ENCODE peak calls at places on chromosomes 12 and 14, in seven cellular contexts. One of them, this sample, is unnamed.

GRCh38 chr12:12523229-12523628 is 39.4 kb downstream of the DUSP16 start:
- DNase-seq in IMR-90: no peak
- DNase-seq in stomach: no peak
- DNase-seq in CD8-positive, alpha-beta memory T cell: no peak
- DNase-seq in fibroblast of villous mesenchyme: no peak
- DNase-seq in mammary epithelial cell: no peak
- DNase-seq in Caco-2: no peak
- DNase-seq in this sample: no peak

GRCh38 chr14:38867561-38868150 is 235.4 kb downstream of the SEC23A start:
- DNase-seq in fibroblast of villous mesenchyme: peak
- DNase-seq in IMR-90: peak
- DNase-seq in Caco-2: peak
- DNase-seq in CD8-positive, alpha-beta memory T cell: peak
- DNase-seq in mammary epithelial cell: peak
- DNase-seq in stomach: peak
- DNase-seq in this sample: peak

GRCh38 chr12:117155278-117156060 is 34.8 kb downstream of the FBXO21 start:
- DNase-seq in mammary epithelial cell: peak
- DNase-seq in CD8-positive, alpha-beta memory T cell: peak
- DNase-seq in stomach: peak
- DNase-seq in Caco-2: peak
- DNase-seq in IMR-90: peak
- DNase-seq in fibroblast of villous mesenchyme: peak
- DNase-seq in this sample: peak

GRCh38 chr12:13094349-13094748 is 9.1 kb downstream of the GSG1 start:
- DNase-seq in Caco-2: no peak
- DNase-seq in stomach: no peak
- DNase-seq in fibroblast of villous mesenchyme: peak
- DNase-seq in mammary epithelial cell: peak
- DNase-seq in IMR-90: peak
- DNase-seq in CD8-positive, alpha-beta memory T cell: no peak
- DNase-seq in this sample: no peak

GRCh38 chr14:49250109-49250508 is 336.1 kb downstream of the RPS29 start:
- DNase-seq in CD8-positive, alpha-beta memory T cell: no peak
- DNase-seq in mammary epithelial cell: no peak
- DNase-seq in stomach: no peak
- DNase-seq in Caco-2: no peak
- DNase-seq in fibroblast of villous mesenchyme: no peak
- DNase-seq in IMR-90: peak
- DNase-seq in this sample: no peak

GRCh38 chr12:89514751-89515150 is 9.8 kb downstream of the GALNT4 start:
- DNase-seq in IMR-90: no peak
- DNase-seq in fibroblast of villous mesenchyme: no peak
- DNase-seq in Caco-2: no peak
- DNase-seq in mammary epithelial cell: no peak
- DNase-seq in stomach: no peak
- DNase-seq in CD8-positive, alpha-beta memory T cell: no peak
- DNase-seq in this sample: no peak

GRCh38 chr12:76560083-76560491 is 516 bp upstream of the OSBPL8 start:
- DNase-seq in Caco-2: no peak
- DNase-seq in stomach: no peak
- DNase-seq in IMR-90: no peak
- DNase-seq in fibroblast of villous mesenchyme: no peak
- DNase-seq in mammary epithelial cell: no peak
- DNase-seq in CD8-positive, alpha-beta memory T cell: no peak
- DNase-seq in this sample: no peak

GRCh38 chr12:57159341-57159740 is 11.9 kb upstream of the LRP1-AS start:
- DNase-seq in fibroblast of villous mesenchyme: no peak
- DNase-seq in IMR-90: no peak
- DNase-seq in Caco-2: no peak
- DNase-seq in stomach: no peak
- DNase-seq in CD8-positive, alpha-beta memory T cell: no peak
- DNase-seq in mammary epithelial cell: no peak
- DNase-seq in this sample: no peak

GRCh38 chr14:92099802-92100201 is 6.6 kb downstream of the ATXN3 start:
- DNase-seq in Caco-2: no peak
- DNase-seq in IMR-90: peak
- DNase-seq in stomach: no peak
- DNase-seq in fibroblast of villous mesenchyme: no peak
- DNase-seq in CD8-positive, alpha-beta memory T cell: no peak
- DNase-seq in mammary epithelial cell: no peak
- DNase-seq in this sample: no peak

DNA sequence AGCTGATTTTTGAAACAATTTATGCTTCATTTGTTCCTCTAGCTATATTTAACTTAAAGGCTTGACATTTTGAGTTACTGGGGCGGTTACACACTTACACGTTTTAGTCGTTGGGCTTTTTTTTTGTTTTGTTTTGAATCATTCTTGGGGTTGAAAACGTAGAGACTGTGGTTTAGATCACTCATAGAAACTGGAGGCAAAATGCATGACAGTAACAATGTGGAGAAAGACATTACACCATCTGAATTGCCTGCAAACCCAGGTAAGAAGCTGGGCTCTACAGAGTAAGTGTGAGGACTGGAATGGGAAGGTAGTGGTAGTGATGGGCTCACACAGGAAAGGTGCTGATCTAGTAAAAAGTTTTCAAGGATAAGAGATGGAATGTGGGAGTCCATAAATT is at the start of gene CLEC2D:
- DNase-seq in mammary epithelial cell: no peak
- DNase-seq in stomach: no peak
- DNase-seq in fibroblast of villous mesenchyme: no peak
- DNase-seq in CD8-positive, alpha-beta memory T cell: no peak
- DNase-seq in Caco-2: no peak
- DNase-seq in IMR-90: no peak
- DNase-seq in this sample: no peak
- H3K4me3 ChIP-seq in mammary epithelial cell: no peak
- H3K4me3 ChIP-seq in stomach: no peak
- H3K4me3 ChIP-seq in fibroblast of villous mesenchyme: no peak
- H3K4me3 ChIP-seq in CD8-positive, alpha-beta memory T cell: peak
- H3K4me3 ChIP-seq in Caco-2: no peak
- H3K4me3 ChIP-seq in IMR-90: no peak
- H3K4me3 ChIP-seq in this sample: no peak

GRCh38 chr14:70660967-70661871 is 19.5 kb downstream of the TTC9 start:
- DNase-seq in Caco-2: no peak
- DNase-seq in fibroblast of villous mesenchyme: no peak
- DNase-seq in mammary epithelial cell: no peak
- DNase-seq in CD8-positive, alpha-beta memory T cell: peak
- DNase-seq in stomach: peak
- DNase-seq in IMR-90: no peak
- DNase-seq in this sample: no peak
- H3K4me3 ChIP-seq in Caco-2: no peak
- H3K4me3 ChIP-seq in fibroblast of villous mesenchyme: no peak
- H3K4me3 ChIP-seq in mammary epithelial cell: no peak
- H3K4me3 ChIP-seq in CD8-positive, alpha-beta memory T cell: no peak
- H3K4me3 ChIP-seq in stomach: no peak
- H3K4me3 ChIP-seq in IMR-90: no peak
- H3K4me3 ChIP-seq in this sample: no peak

GRCh38 chr14:104436741-104437701 is 142.5 kb upstream of the C14orf180 start:
- DNase-seq in IMR-90: no peak
- DNase-seq in stomach: peak
- DNase-seq in mammary epithelial cell: no peak
- DNase-seq in CD8-positive, alpha-beta memory T cell: no peak
- DNase-seq in Caco-2: no peak
- DNase-seq in fibroblast of villous mesenchyme: no peak
- DNase-seq in this sample: no peak

GRCh38 chr14:104436047-104436531 is 143.5 kb upstream of the C14orf180 start:
- DNase-seq in mammary epithelial cell: no peak
- DNase-seq in CD8-positive, alpha-beta memory T cell: peak
- DNase-seq in fibroblast of villous mesenchyme: peak
- DNase-seq in stomach: peak
- DNase-seq in Caco-2: no peak
- DNase-seq in IMR-90: no peak
- DNase-seq in this sample: no peak

GRCh38 chr14:104434214-104435076 is 145.1 kb upstream of the C14orf180 start:
- DNase-seq in stomach: peak
- DNase-seq in mammary epithelial cell: no peak
- DNase-seq in CD8-positive, alpha-beta memory T cell: no peak
- DNase-seq in IMR-90: no peak
- DNase-seq in fibroblast of villous mesenchyme: no peak
- DNase-seq in Caco-2: no peak
- DNase-seq in this sample: no peak

GRCh38 chr14:104433401-104434213 is 146.0 kb upstream of the C14orf180 start:
- DNase-seq in mammary epithelial cell: no peak
- DNase-seq in stomach: peak
- DNase-seq in Caco-2: no peak
- DNase-seq in IMR-90: no peak
- DNase-seq in CD8-positive, alpha-beta memory T cell: peak
- DNase-seq in fibroblast of villous mesenchyme: no peak
- DNase-seq in this sample: no peak

DNA sequence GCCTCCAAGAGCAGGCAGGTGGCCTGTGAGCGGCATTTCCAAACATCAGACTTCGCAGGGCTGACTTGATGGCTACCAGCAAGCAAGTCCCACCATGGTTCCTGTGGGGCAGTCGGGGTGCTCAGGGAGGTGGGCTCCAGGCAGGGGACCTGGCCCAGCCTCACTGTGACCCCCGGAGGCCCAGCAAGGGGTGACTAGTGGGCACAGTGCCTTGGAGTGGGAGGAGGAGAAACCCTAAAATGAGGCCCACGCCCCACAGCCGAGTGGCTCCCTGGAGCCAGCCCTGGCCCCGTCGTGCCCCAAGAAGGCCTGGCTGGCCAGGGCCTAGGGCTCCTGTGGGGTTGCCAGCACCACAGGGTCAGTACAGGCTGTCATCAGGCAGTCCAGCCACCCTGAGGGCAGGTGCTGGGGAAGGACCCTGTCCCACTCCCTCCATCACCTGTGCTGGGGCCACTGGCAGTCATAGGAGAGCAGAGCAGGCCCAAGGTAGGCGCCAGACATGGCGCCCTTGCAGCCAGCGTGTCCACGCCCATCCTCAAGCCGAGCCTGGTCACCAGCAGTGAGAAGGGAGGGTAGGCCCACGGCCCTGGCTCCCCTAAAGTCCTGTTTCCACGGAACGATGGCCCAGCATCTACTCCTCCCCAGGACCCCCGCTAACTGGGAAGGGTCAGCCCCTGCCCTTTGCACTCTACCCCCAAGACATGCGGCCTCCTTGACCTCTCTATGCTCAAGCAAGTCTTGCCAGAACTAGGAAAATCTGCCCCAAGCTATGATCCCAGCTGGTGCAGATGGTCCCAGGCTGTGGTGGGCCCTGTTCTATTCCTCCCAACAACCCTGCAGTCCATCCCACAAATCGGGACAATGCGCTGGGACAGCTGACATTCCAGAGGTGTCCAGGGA is 144.2 kb upstream of the C14orf180 start:
- DNase-seq in IMR-90: no peak
- DNase-seq in Caco-2: no peak
- DNase-seq in mammary epithelial cell: no peak
- DNase-seq in fibroblast of villous mesenchyme: no peak
- DNase-seq in CD8-positive, alpha-beta memory T cell: peak
- DNase-seq in stomach: no peak
- DNase-seq in this sample: no peak
- H3K4me3 ChIP-seq in IMR-90: no peak
- H3K4me3 ChIP-seq in Caco-2: no peak
- H3K4me3 ChIP-seq in mammary epithelial cell: no peak
- H3K4me3 ChIP-seq in fibroblast of villous mesenchyme: no peak
- H3K4me3 ChIP-seq in CD8-positive, alpha-beta memory T cell: no peak
- H3K4me3 ChIP-seq in stomach: peak
- H3K4me3 ChIP-seq in this sample: no peak

GRCh38 chr14:100837812-100838170 is 11.9 kb downstream of the MEG3 start:
- DNase-seq in CD8-positive, alpha-beta memory T cell: no peak
- DNase-seq in mammary epithelial cell: no peak
- DNase-seq in IMR-90: no peak
- DNase-seq in stomach: no peak
- DNase-seq in Caco-2: no peak
- DNase-seq in fibroblast of villous mesenchyme: no peak
- DNase-seq in this sample: no peak
- H3K4me3 ChIP-seq in CD8-positive, alpha-beta memory T cell: no peak
- H3K4me3 ChIP-seq in mammary epithelial cell: no peak
- H3K4me3 ChIP-seq in IMR-90: no peak
- H3K4me3 ChIP-seq in stomach: no peak
- H3K4me3 ChIP-seq in Caco-2: no peak
- H3K4me3 ChIP-seq in fibroblast of villous mesenchyme: no peak
- H3K4me3 ChIP-seq in this sample: no peak

DNA sequence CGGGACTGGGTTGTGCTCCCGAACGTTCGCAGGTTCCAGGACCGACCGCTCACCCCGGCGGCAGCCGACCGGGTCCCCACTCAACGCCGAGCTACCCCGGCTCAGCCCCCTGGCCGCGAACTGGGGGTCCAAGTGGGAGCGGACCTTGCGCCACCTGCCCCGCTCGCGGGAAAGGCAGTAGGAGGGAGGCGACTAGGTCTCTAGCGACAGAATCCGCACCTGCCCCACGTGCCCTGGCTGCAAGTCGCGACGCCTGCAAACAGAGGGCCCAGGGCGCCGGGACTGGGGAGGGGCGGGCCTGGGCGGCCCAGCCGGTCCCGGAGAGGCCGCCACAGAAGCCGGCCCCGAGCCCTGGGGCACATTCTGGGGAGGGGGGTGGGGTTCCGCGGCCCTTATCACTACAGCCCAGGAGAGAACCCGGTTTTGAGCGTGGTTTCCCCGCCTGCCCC is 239.2 kb upstream of the CPNE8 start:
- DNase-seq in stomach: no peak
- DNase-seq in fibroblast of villous mesenchyme: no peak
- DNase-seq in Caco-2: no peak
- DNase-seq in mammary epithelial cell: no peak
- DNase-seq in IMR-90: no peak
- DNase-seq in CD8-positive, alpha-beta memory T cell: no peak
- DNase-seq in this sample: no peak
- H3K4me3 ChIP-seq in stomach: peak
- H3K4me3 ChIP-seq in fibroblast of villous mesenchyme: peak
- H3K4me3 ChIP-seq in Caco-2: no peak
- H3K4me3 ChIP-seq in mammary epithelial cell: peak
- H3K4me3 ChIP-seq in IMR-90: no peak
- H3K4me3 ChIP-seq in CD8-positive, alpha-beta memory T cell: no peak
- H3K4me3 ChIP-seq in this sample: no peak

DNA sequence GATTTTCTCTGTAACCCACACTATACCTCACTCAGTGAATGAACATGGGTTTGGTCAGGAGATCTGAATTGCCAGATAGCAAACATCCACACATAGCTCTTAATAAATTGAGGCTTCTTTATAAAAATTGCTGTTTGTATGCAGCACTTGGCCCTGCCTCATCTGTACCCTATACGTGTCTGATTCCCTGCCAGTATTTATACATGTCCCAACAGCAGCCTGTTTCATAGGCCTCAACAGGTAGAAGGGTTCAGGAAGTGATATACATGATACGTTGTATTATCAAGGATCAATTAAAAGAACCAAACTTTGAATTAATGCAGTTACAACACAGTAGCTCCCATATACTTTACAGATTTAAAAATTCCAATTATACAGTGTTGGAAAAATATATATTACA is 32.3 kb downstream of the RASSF9 start:
- DNase-seq in fibroblast of villous mesenchyme: no peak
- DNase-seq in IMR-90: no peak
- DNase-seq in stomach: no peak
- DNase-seq in mammary epithelial cell: no peak
- DNase-seq in Caco-2: no peak
- DNase-seq in CD8-positive, alpha-beta memory T cell: no peak
- DNase-seq in this sample: no peak
- H3K4me3 ChIP-seq in fibroblast of villous mesenchyme: no peak
- H3K4me3 ChIP-seq in IMR-90: no peak
- H3K4me3 ChIP-seq in stomach: no peak
- H3K4me3 ChIP-seq in mammary epithelial cell: no peak
- H3K4me3 ChIP-seq in Caco-2: no peak
- H3K4me3 ChIP-seq in CD8-positive, alpha-beta memory T cell: no peak
- H3K4me3 ChIP-seq in this sample: no peak

GRCh38 chr14:70555890-70556289 is 21.1 kb upstream of the ADAM20 start:
- DNase-seq in mammary epithelial cell: peak
- DNase-seq in IMR-90: peak
- DNase-seq in fibroblast of villous mesenchyme: peak
- DNase-seq in Caco-2: no peak
- DNase-seq in CD8-positive, alpha-beta memory T cell: no peak
- DNase-seq in stomach: no peak
- DNase-seq in this sample: no peak
- H3K4me3 ChIP-seq in mammary epithelial cell: peak
- H3K4me3 ChIP-seq in IMR-90: peak
- H3K4me3 ChIP-seq in fibroblast of villous mesenchyme: no peak
- H3K4me3 ChIP-seq in Caco-2: no peak
- H3K4me3 ChIP-seq in CD8-positive, alpha-beta memory T cell: no peak
- H3K4me3 ChIP-seq in stomach: no peak
- H3K4me3 ChIP-seq in this sample: no peak

GRCh38 chr12:124515981-124516380 is 51.4 kb downstream of the NCOR2 start:
- DNase-seq in mammary epithelial cell: no peak
- DNase-seq in fibroblast of villous mesenchyme: no peak
- DNase-seq in IMR-90: no peak
- DNase-seq in Caco-2: no peak
- DNase-seq in CD8-positive, alpha-beta memory T cell: no peak
- DNase-seq in stomach: peak
- DNase-seq in this sample: no peak
- H3K4me3 ChIP-seq in mammary epithelial cell: peak
- H3K4me3 ChIP-seq in fibroblast of villous mesenchyme: no peak
- H3K4me3 ChIP-seq in IMR-90: no peak
- H3K4me3 ChIP-seq in Caco-2: no peak
- H3K4me3 ChIP-seq in CD8-positive, alpha-beta memory T cell: no peak
- H3K4me3 ChIP-seq in stomach: no peak
- H3K4me3 ChIP-seq in this sample: no peak